ENCODE peak calls at places on chromosomes 11 and 22, in four cellular contexts. W is HepG2, V is A549, X is WTC11. R is an unnamed sample.
A peak's percentile ranks its signal among the peaks of the same experiment; 100 is the strongest.

GRCh38 chr22:17858033-17858432 is 83.8 kb upstream of the BID start:
- DNase-seq in W (no peak), V (no peak), X (no peak), R (no peak)

GRCh38 chr11:12949456-12949855 is 59.7 kb upstream of the RASSF10 start:
- DNase-seq in W (no peak), V (no peak), X (no peak), R (no peak)

GRCh38 chr11:113663567-113663966 is 42.5 kb downstream of the TMPRSS5 start:
- DNase-seq in W (no peak), V (no peak), X (no peak), R (no peak)

GRCh38 chr22:44865193-44866057 is 113.0 kb downstream of the ARHGAP8 start:
- DNase-seq in W (no peak), V (no peak), X (no peak), R (no peak)

GRCh38 chr22:34001701-34002466 is 81.6 kb upstream of the LARGE1 start:
- DNase-seq in W (no peak), V (no peak), X (no peak), R (no peak)

GRCh38 chr22:35446365-35446764 is 46.4 kb downstream of the MCM5 start:
- DNase-seq in W (no peak), V (no peak), X (no peak), R (no peak)

GRCh38 chr11:99988105-99988907 is 698.8 kb upstream of the ARHGAP42 start:
- DNase-seq in W (no peak), V (no peak), X (no peak), R (no peak)

GRCh38 chr11:69985654-69986420 is 92.3 kb upstream of the ANO1 start:
- DNase-seq in W (no peak), V (no peak), X (peak; percentile 49), R (peak; percentile 89)

GRCh38 chr22:35375031-35375430 is 5.9 kb upstream of the HMOX1 start:
- DNase-seq in W (no peak), V (no peak), X (no peak), R (no peak)

GRCh38 chr11:131914299-131914902 is 544.0 kb downstream of the NTM start:
- DNase-seq in W (no peak), V (no peak), X (no peak), R (no peak)

GRCh38 chr22:26585104-26585790 is 4.7 kb downstream of the TPST2 start:
- DNase-seq in W (no peak), V (peak; percentile 22), X (no peak), R (no peak)

GRCh38 chr11:35305670-35306382 is 113.5 kb downstream of the SLC1A2 start:
- DNase-seq in W (peak; percentile 12), V (peak; percentile 30), X (peak; percentile 65), R (peak; percentile 50)

GRCh38 chr11:65425105-65425970 is 2.7 kb downstream of the NEAT1 start:
- DNase-seq in W (no peak), V (peak; percentile 87), X (no peak), R (peak; percentile 29)

GRCh38 chr11:9016916-9017642 is 13.3 kb upstream of the NRIP3 start:
- DNase-seq in W (no peak), V (no peak), X (no peak), R (no peak)

GRCh38 chr11:63564056-63564784 is 1.0 kb upstream of the PLAAT2 start:
- DNase-seq in W (no peak), V (no peak), X (no peak), R (no peak)

GRCh38 chr11:88402192-88402715 is 64.7 kb upstream of the CTSC start:
- DNase-seq in W (no peak), V (peak; percentile 40), X (no peak), R (no peak)
- TF ChIP-seq NR3C1 in W (no peak), V (no peak), X (no peak), R (no peak)

DNA sequence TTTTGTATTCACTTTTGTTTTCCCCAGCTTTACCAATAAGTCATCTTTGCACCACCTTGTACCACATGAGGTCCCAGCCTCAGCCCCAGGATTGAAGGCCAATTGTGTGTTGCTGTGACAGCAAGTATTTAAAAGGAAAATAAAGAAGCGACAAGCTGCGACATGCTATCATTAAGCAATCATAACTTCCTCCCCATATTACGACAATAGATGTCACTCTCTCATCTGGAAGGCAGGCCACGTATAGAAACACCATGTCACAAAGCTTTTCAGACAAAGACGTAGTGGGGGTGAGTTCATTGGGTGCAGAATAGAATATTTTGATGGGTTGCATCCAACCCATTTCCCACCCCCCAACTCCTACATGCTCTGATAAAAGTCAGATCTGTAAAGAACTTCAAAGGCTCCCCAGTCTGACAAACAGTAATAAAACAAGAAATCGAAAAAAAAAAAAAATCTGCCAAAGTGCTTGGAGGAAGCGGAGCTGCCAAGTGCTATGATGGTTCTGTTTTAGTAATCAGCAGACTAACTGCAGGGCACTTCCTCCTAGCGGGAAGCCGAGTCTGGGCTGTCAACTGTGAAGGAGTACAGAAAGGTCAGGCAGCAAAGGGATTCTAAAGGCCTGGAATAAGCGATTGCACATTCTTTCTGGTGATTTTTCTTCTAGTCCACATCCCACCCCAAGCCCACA is 131.5 kb upstream of the UBASH3B start:
- DNase-seq in W (no peak), V (no peak), X (no peak), R (no peak)
- TF ChIP-seq NR3C1 in W (no peak), V (no peak), X (no peak), R (no peak)

GRCh38 chr11:61639816-61640443 is 40.3 kb upstream of the DAGLA start:
- DNase-seq in W (no peak), V (no peak), X (no peak), R (no peak)

GRCh38 chr11:61647529-61647928 is 32.7 kb upstream of the DAGLA start:
- DNase-seq in W (no peak), V (no peak), X (no peak), R (no peak)

GRCh38 chr11:61650781-61651571 is 29.2 kb upstream of the DAGLA start:
- DNase-seq in W (no peak), V (no peak), X (peak; percentile 78), R (peak; percentile 52)

GRCh38 chr11:61642162-61642561 is 38.0 kb upstream of the DAGLA start:
- DNase-seq in W (no peak), V (no peak), X (no peak), R (no peak)

DNA sequence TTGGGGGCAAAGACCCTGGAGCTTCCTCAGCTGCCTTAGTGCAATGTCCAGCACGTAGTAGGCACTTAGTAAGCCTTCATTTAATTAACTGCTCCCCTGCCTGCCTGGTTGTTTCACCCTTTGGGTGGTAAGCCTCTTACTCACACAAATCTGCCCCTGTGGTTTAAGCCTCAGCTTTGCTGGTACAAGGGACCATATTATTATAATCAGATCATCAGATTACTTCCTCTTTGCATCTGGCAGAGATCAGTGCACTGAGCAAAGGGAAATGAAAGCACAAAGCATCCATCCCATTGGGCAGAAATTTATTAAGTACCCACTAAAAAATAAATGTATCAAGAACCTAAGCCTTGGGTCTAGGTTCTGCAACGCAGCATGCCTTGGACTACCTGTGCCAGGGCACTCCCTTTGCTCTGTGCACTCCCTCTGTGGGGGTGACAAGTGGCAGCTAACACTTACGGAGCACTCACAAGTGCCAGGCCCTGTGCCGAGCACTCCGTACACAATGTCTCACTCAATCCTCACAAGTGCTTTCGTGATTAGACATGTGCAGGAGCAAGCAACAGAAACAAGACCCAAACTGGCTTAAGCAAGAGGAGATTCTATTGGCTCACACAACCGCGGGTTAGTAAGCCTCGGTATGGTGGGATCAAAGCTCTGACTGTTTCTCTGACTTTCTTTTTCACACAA is 34.9 kb upstream of the DAGLA start:
- DNase-seq in W (no peak), V (no peak), X (no peak), R (no peak)
- TF ChIP-seq NR3C1 in W (no peak), V (no peak), X (no peak), R (no peak)

GRCh38 chr11:20566591-20567434 is 32.6 kb upstream of the SLC6A5 start:
- DNase-seq in W (no peak), V (no peak), X (no peak), R (no peak)
- TF ChIP-seq NR3C1 in W (no peak), V (no peak), X (no peak), R (no peak)

GRCh38 chr11:118199135-118199534 is 22.7 kb upstream of the SCN2B start:
- DNase-seq in W (no peak), V (no peak), X (no peak), R (no peak)

GRCh38 chr11:118200901-118201680 is 23.7 kb downstream of the JAML start:
- DNase-seq in W (no peak), V (no peak), X (no peak), R (no peak)

GRCh38 chr11:118194835-118195627 is 18.6 kb upstream of the SCN2B start:
- DNase-seq in W (peak; percentile 98), V (peak; percentile 68), X (no peak), R (no peak)

GRCh38 chr11:118200497-118200896 is 24.1 kb upstream of the SCN2B start:
- DNase-seq in W (no peak), V (no peak), X (no peak), R (no peak)

DNA sequence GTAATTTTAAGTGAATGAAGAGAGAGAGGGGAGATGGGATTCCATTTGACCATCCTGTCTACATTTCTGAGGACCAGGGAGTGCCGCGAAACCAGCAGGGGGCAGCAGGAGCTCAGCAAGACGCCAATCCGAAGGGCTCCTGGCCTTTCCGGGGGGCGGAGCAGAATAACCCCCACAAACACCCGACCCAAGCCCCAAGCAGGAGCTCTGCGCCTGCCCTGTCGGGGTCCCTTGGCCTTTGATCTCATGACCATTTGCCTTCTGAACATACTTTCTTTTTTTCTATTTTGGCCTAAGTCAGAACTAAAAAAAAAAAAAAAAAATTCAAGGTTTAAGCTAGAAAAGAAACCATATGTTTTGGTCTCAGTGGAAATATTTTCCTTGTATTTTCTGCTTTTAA is 21.9 kb upstream of the SCN2B start:
- DNase-seq in W (peak; percentile 68), V (peak; percentile 58), X (peak; percentile 82), R (peak; percentile 82)
- TF ChIP-seq NR3C1 in W (no peak), V (no peak), X (no peak), R (no peak)

DNA sequence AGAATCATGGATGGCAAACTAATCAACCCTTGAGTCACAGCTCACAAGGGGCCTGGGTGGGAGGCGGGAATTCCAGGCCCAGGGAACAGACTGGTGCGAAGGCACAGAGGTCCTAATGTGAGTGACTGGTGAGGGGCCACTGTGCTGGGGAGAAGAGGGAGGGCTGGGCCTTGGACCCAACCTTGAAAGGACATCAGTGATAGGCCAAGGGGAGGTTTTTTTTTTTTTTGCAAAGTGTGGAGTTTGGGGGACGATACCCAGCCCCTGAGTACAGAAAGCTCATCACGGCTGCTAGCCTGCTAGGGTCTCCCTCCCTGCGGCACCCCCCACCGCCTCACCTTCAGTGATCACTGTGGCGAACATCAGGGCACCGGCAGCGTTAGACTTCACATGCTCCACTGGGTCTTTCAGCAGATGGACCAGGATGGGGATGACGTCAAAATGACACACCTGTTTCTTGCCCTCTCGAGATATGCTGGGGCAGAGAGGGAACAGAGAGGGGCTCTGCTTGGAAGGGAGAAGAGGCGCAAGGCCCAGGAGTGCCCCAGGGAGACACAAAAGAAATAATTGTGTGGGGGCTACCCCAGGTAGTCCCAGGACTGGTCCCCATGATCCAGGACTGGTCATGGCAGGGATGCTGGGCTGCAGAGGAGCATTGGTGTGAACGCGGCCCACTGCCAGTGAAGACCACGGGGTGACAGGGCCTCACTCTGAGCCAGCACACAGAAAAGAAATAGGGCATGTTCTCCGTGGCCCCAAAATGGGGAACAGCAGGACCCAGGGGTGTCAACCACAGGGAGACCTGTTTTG is 8.6 kb upstream of the GNAZ start:
- DNase-seq in W (no peak), V (no peak), X (peak; percentile 5), R (no peak)
- TF ChIP-seq NR3C1 in W (no peak), V (no peak), X (no peak), R (no peak)

DNA sequence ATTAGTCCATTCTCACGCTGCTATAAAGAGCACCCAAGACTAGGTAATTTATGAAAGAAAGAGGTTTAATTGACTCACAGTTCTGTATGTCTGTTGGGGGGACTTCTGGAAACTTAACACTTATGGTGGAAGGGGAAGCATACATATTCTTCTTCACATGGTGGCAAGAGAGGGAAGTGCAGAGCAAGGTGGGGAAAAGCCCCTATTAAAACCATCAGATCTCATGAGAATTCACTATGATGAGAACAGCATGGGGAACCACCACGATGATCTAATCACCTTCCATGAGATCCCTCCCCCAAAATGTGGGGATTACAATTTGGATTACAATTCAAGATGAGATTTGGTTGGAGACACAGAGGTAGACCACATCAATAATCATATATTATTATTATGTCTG is 25.7 kb downstream of the CEP57 start:
- DNase-seq in W (no peak), V (no peak), X (no peak), R (no peak)
- TF ChIP-seq NR3C1 in W (no peak), V (no peak), X (no peak), R (no peak)